ENCODE peak calls at places on chromosomes 3 and 15, in eight cellular contexts. One of them, this sample, is unnamed.
A peak's percentile ranks its signal among the peaks of the same experiment; 100 is the strongest.

GRCh38 chr15:66844747-66845145 is 142.7 kb downstream of the SMAD6 start:
- DNase-seq in HFF-Myc: no peak
- DNase-seq in fibroblast of the aortic adventitia: no peak
- DNase-seq in colonic mucosa: no peak
- DNase-seq in fibroblast of lung: no peak
- DNase-seq in fibroblast of mammary gland: no peak
- DNase-seq in fibroblast of pulmonary artery: no peak
- DNase-seq in adrenal gland: no peak
- DNase-seq in this sample: no peak

GRCh38 chr3:62387251-62387650 is 13.9 kb upstream of the FEZF2 start:
- DNase-seq in HFF-Myc: no peak
- DNase-seq in fibroblast of the aortic adventitia: no peak
- DNase-seq in colonic mucosa: no peak
- DNase-seq in fibroblast of lung: no peak
- DNase-seq in fibroblast of mammary gland: no peak
- DNase-seq in fibroblast of pulmonary artery: no peak
- DNase-seq in adrenal gland: no peak
- DNase-seq in this sample: no peak

GRCh38 chr3:196569003-196569516 is 600 bp downstream of the FBXO45 start:
- DNase-seq in HFF-Myc: no peak
- DNase-seq in fibroblast of the aortic adventitia: peak; percentile 11
- DNase-seq in colonic mucosa: peak; percentile 45
- DNase-seq in fibroblast of lung: peak; percentile 7
- DNase-seq in fibroblast of mammary gland: peak; percentile 19
- DNase-seq in fibroblast of pulmonary artery: peak; percentile 33
- DNase-seq in adrenal gland: peak; percentile 62
- DNase-seq in this sample: peak; percentile 16

GRCh38 chr15:60077581-60078359 is 73.7 kb downstream of the FOXB1 start:
- DNase-seq in HFF-Myc: no peak
- DNase-seq in fibroblast of the aortic adventitia: no peak
- DNase-seq in colonic mucosa: no peak
- DNase-seq in fibroblast of lung: no peak
- DNase-seq in fibroblast of mammary gland: no peak
- DNase-seq in fibroblast of pulmonary artery: no peak
- DNase-seq in adrenal gland: no peak
- DNase-seq in this sample: no peak

GRCh38 chr3:62981962-62982361 is 106.7 kb upstream of the CADPS start:
- DNase-seq in HFF-Myc: no peak
- DNase-seq in fibroblast of the aortic adventitia: no peak
- DNase-seq in colonic mucosa: no peak
- DNase-seq in fibroblast of lung: no peak
- DNase-seq in fibroblast of mammary gland: no peak
- DNase-seq in fibroblast of pulmonary artery: no peak
- DNase-seq in adrenal gland: no peak
- DNase-seq in this sample: no peak

GRCh38 chr3:86251781-86252180 is 739.2 kb downstream of the VGLL3 start:
- DNase-seq in HFF-Myc: no peak
- DNase-seq in fibroblast of the aortic adventitia: no peak
- DNase-seq in colonic mucosa: no peak
- DNase-seq in fibroblast of lung: no peak
- DNase-seq in fibroblast of mammary gland: no peak
- DNase-seq in fibroblast of pulmonary artery: no peak
- DNase-seq in adrenal gland: no peak
- DNase-seq in this sample: no peak

GRCh38 chr3:129809297-129809696 is 84.2 kb downstream of the TMCC1 start:
- DNase-seq in HFF-Myc: no peak
- DNase-seq in fibroblast of the aortic adventitia: peak; percentile 27
- DNase-seq in colonic mucosa: no peak
- DNase-seq in fibroblast of lung: no peak
- DNase-seq in fibroblast of mammary gland: no peak
- DNase-seq in fibroblast of pulmonary artery: peak; percentile 41
- DNase-seq in adrenal gland: no peak
- DNase-seq in this sample: no peak

GRCh38 chr15:96290679-96291078 is 39.8 kb upstream of the NR2F2 start:
- DNase-seq in HFF-Myc: no peak
- DNase-seq in fibroblast of the aortic adventitia: no peak
- DNase-seq in colonic mucosa: no peak
- DNase-seq in fibroblast of lung: no peak
- DNase-seq in fibroblast of mammary gland: no peak
- DNase-seq in fibroblast of pulmonary artery: no peak
- DNase-seq in adrenal gland: no peak
- DNase-seq in this sample: no peak

GRCh38 chr15:29805043-29805707 is 17.1 kb downstream of the TJP1 start:
- DNase-seq in HFF-Myc: no peak
- DNase-seq in fibroblast of the aortic adventitia: peak; percentile 92
- DNase-seq in colonic mucosa: peak; percentile 32
- DNase-seq in fibroblast of lung: peak; percentile 94
- DNase-seq in fibroblast of mammary gland: peak; percentile 90
- DNase-seq in fibroblast of pulmonary artery: peak; percentile 91
- DNase-seq in adrenal gland: peak; percentile 65
- DNase-seq in this sample: peak; percentile 81

GRCh38 chr3:194296832-194297666 is 54.1 kb downstream of the CPN2 start:
- DNase-seq in HFF-Myc: no peak
- DNase-seq in fibroblast of the aortic adventitia: no peak
- DNase-seq in colonic mucosa: no peak
- DNase-seq in fibroblast of lung: no peak
- DNase-seq in fibroblast of mammary gland: no peak
- DNase-seq in fibroblast of pulmonary artery: no peak
- DNase-seq in adrenal gland: peak; percentile 88
- DNase-seq in this sample: no peak

GRCh38 chr3:98406034-98406433 is 15.6 kb downstream of the OR5K3 start:
- DNase-seq in HFF-Myc: no peak
- DNase-seq in fibroblast of the aortic adventitia: no peak
- DNase-seq in colonic mucosa: no peak
- DNase-seq in fibroblast of lung: no peak
- DNase-seq in fibroblast of mammary gland: no peak
- DNase-seq in fibroblast of pulmonary artery: no peak
- DNase-seq in adrenal gland: no peak
- DNase-seq in this sample: no peak

GRCh38 chr3:148330486-148330885 is 367.2 kb upstream of the AGTR1 start:
- DNase-seq in HFF-Myc: no peak
- DNase-seq in fibroblast of the aortic adventitia: no peak
- DNase-seq in colonic mucosa: no peak
- DNase-seq in fibroblast of lung: no peak
- DNase-seq in fibroblast of mammary gland: no peak
- DNase-seq in fibroblast of pulmonary artery: no peak
- DNase-seq in adrenal gland: no peak
- DNase-seq in this sample: no peak

GRCh38 chr3:67000006-67000405 is 1.9 kb downstream of the KBTBD8 start:
- DNase-seq in HFF-Myc: no peak
- DNase-seq in fibroblast of the aortic adventitia: peak; percentile 74
- DNase-seq in colonic mucosa: no peak
- DNase-seq in fibroblast of lung: peak; percentile 37
- DNase-seq in fibroblast of mammary gland: peak; percentile 73
- DNase-seq in fibroblast of pulmonary artery: peak; percentile 53
- DNase-seq in adrenal gland: no peak
- DNase-seq in this sample: peak; percentile 23

GRCh38 chr3:53254810-53255359 is 937 bp downstream of the TKT start:
- DNase-seq in HFF-Myc: no peak
- DNase-seq in fibroblast of the aortic adventitia: peak; percentile 37
- DNase-seq in colonic mucosa: peak; percentile 87
- DNase-seq in fibroblast of lung: peak; percentile 62
- DNase-seq in fibroblast of mammary gland: peak; percentile 51
- DNase-seq in fibroblast of pulmonary artery: peak; percentile 60
- DNase-seq in adrenal gland: peak; percentile 78
- DNase-seq in this sample: peak; percentile 42

DNA sequence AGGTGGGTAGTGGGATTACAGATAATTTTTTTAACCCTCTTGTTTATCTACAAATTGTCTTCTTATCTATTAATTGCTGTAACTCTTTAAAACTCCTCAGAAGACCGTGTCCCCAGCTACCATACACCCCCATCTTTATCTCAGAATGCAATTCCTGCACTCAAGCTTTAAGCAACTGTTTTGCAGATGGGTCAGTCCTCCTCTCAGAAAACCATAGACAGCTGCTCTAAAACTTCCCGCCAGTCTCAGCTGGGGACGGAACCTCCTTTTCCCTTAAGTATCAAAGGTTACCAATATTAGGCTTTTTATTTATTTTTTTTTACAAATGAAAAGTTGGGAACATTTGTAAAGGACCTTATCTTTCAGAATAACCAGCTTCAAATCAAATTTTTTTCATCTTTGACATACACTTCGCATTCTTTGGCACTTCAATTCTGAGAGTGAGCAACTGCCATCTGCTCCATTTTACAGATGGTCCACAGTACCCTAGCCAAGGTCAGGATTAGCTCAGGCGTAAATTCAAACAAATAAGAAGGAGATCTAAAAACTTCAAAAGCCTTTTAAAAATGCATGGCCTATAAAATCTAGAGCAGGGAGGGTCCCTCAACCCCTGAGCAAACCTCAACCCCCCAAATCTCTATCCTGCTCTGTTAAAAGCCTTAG is 1.2 kb downstream of the GATM start:
- DNase-seq in HFF-Myc: no peak
- DNase-seq in fibroblast of the aortic adventitia: no peak
- DNase-seq in colonic mucosa: no peak
- DNase-seq in fibroblast of lung: no peak
- DNase-seq in fibroblast of mammary gland: no peak
- DNase-seq in fibroblast of pulmonary artery: no peak
- DNase-seq in adrenal gland: no peak
- DNase-seq in this sample: no peak
- H3K4me3 ChIP-seq in HFF-Myc: no peak overlapping the region
- H3K4me3 ChIP-seq in fibroblast of the aortic adventitia: no peak overlapping the region
- H3K4me3 ChIP-seq in colonic mucosa: peak overlapping the region; percentile 43
- H3K4me3 ChIP-seq in fibroblast of lung: no peak overlapping the region
- H3K4me3 ChIP-seq in fibroblast of mammary gland: no peak overlapping the region
- H3K4me3 ChIP-seq in fibroblast of pulmonary artery: no peak overlapping the region
- H3K4me3 ChIP-seq in adrenal gland: no peak overlapping the region
- H3K4me3 ChIP-seq in this sample: no peak overlapping the region

GRCh38 chr15:92921215-92922131 is 21.3 kb downstream of the CHD2 start:
- DNase-seq in HFF-Myc: no peak
- DNase-seq in fibroblast of the aortic adventitia: peak; percentile 64
- DNase-seq in colonic mucosa: no peak
- DNase-seq in fibroblast of lung: peak; percentile 35
- DNase-seq in fibroblast of mammary gland: peak; percentile 84
- DNase-seq in fibroblast of pulmonary artery: no peak
- DNase-seq in adrenal gland: no peak
- DNase-seq in this sample: peak; percentile 49
- H3K4me3 ChIP-seq in HFF-Myc: no peak overlapping the region
- H3K4me3 ChIP-seq in fibroblast of the aortic adventitia: no peak overlapping the region
- H3K4me3 ChIP-seq in colonic mucosa: no peak overlapping the region
- H3K4me3 ChIP-seq in fibroblast of lung: no peak overlapping the region
- H3K4me3 ChIP-seq in fibroblast of mammary gland: no peak overlapping the region
- H3K4me3 ChIP-seq in fibroblast of pulmonary artery: no peak overlapping the region
- H3K4me3 ChIP-seq in adrenal gland: no peak overlapping the region
- H3K4me3 ChIP-seq in this sample: no peak overlapping the region

DNA sequence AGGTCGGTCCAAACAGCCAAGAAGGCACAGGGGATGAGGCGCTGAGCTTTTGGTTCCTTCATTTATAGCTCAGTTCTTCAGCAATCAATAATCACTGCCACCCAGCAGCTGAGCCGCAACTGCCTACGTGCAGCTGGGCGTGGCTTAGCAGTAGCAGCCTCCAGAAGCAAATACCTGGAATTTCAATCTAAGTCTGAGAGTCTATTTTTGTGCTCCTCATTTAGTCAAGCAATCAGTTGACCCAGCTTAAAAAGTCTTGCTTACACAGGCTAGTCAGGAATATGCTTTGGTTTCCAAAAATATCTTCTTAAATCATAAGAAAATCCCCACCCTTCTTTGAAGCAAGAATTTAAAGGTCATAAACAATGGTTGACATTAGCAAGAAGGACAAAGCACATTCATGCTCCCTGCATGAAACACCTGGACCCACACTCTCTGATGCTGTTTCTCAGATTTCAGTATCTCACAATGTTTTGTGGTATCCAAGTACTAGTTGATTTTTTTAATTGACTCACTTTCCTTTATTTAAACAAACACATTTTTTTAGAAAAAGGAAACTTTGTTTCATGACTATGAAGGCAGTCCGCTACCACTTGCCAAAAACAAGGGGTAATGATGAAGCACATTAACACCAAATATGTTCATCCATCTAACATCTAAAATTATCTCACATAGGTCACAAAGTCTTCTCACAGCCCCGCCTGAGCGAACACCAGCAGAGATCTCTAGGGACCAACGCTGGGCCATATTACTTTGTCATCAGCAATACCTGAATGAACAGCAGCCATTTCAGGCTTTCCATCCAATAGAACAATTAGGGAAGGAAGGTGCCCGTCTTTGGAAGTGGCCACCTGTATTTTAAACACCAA is 106.1 kb downstream of the OXNAD1 start:
- DNase-seq in HFF-Myc: no peak
- DNase-seq in fibroblast of the aortic adventitia: peak; percentile 43
- DNase-seq in colonic mucosa: no peak
- DNase-seq in fibroblast of lung: peak; percentile 31
- DNase-seq in fibroblast of mammary gland: no peak
- DNase-seq in fibroblast of pulmonary artery: no peak
- DNase-seq in adrenal gland: no peak
- DNase-seq in this sample: no peak
- H3K4me3 ChIP-seq in HFF-Myc: no peak overlapping the region
- H3K4me3 ChIP-seq in fibroblast of the aortic adventitia: no peak overlapping the region
- H3K4me3 ChIP-seq in colonic mucosa: no peak overlapping the region
- H3K4me3 ChIP-seq in fibroblast of lung: no peak overlapping the region
- H3K4me3 ChIP-seq in fibroblast of mammary gland: no peak overlapping the region
- H3K4me3 ChIP-seq in fibroblast of pulmonary artery: no peak overlapping the region
- H3K4me3 ChIP-seq in adrenal gland: no peak overlapping the region
- H3K4me3 ChIP-seq in this sample: no peak overlapping the region

GRCh38 chr3:13723676-13724207 is 156.1 kb downstream of the WNT7A start:
- DNase-seq in HFF-Myc: no peak
- DNase-seq in fibroblast of the aortic adventitia: no peak
- DNase-seq in colonic mucosa: no peak
- DNase-seq in fibroblast of lung: no peak
- DNase-seq in fibroblast of mammary gland: no peak
- DNase-seq in fibroblast of pulmonary artery: no peak
- DNase-seq in adrenal gland: no peak
- DNase-seq in this sample: no peak

GRCh38 chr3:13722178-13722577 is 157.7 kb downstream of the WNT7A start:
- DNase-seq in HFF-Myc: no peak
- DNase-seq in fibroblast of the aortic adventitia: no peak
- DNase-seq in colonic mucosa: no peak
- DNase-seq in fibroblast of lung: no peak
- DNase-seq in fibroblast of mammary gland: no peak
- DNase-seq in fibroblast of pulmonary artery: no peak
- DNase-seq in adrenal gland: no peak
- DNase-seq in this sample: no peak

GRCh38 chr3:13728487-13728886 is 151.4 kb downstream of the WNT7A start:
- DNase-seq in HFF-Myc: no peak
- DNase-seq in fibroblast of the aortic adventitia: no peak
- DNase-seq in colonic mucosa: no peak
- DNase-seq in fibroblast of lung: no peak
- DNase-seq in fibroblast of mammary gland: no peak
- DNase-seq in fibroblast of pulmonary artery: no peak
- DNase-seq in adrenal gland: no peak
- DNase-seq in this sample: no peak

GRCh38 chr3:13727890-13728289 is 152.0 kb downstream of the WNT7A start:
- DNase-seq in HFF-Myc: no peak
- DNase-seq in fibroblast of the aortic adventitia: no peak
- DNase-seq in colonic mucosa: peak; percentile 10
- DNase-seq in fibroblast of lung: no peak
- DNase-seq in fibroblast of mammary gland: no peak
- DNase-seq in fibroblast of pulmonary artery: no peak
- DNase-seq in adrenal gland: no peak
- DNase-seq in this sample: no peak
- H3K4me3 ChIP-seq in HFF-Myc: no peak overlapping the region
- H3K4me3 ChIP-seq in fibroblast of the aortic adventitia: no peak overlapping the region
- H3K4me3 ChIP-seq in colonic mucosa: no peak overlapping the region
- H3K4me3 ChIP-seq in fibroblast of lung: no peak overlapping the region
- H3K4me3 ChIP-seq in fibroblast of mammary gland: no peak overlapping the region
- H3K4me3 ChIP-seq in fibroblast of pulmonary artery: no peak overlapping the region
- H3K4me3 ChIP-seq in adrenal gland: no peak overlapping the region
- H3K4me3 ChIP-seq in this sample: no peak overlapping the region